ENCODE peak calls at places on chromosomes 3 and 15, in four cellular contexts. One of them, this sample, is unnamed.

GRCh38 chr15:73385205-73385604 is 16.4 kb upstream of the HCN4 start:
- DNase-seq in WTC11: no peak
- DNase-seq in Kasumi-1: no peak
- DNase-seq in GM04503: no peak
- DNase-seq in this sample: no peak

GRCh38 chr3:110628650-110629301 is 442.8 kb upstream of the NECTIN3 start:
- DNase-seq in GM04503: no peak
- DNase-seq in WTC11: no peak
- DNase-seq in Kasumi-1: no peak
- DNase-seq in this sample: no peak

GRCh38 chr3:52093751-52094525 is 37.6 kb upstream of the DUSP7 start:
- DNase-seq in WTC11: no peak
- DNase-seq in GM04503: no peak
- DNase-seq in Kasumi-1: no peak
- DNase-seq in this sample: no peak

GRCh38 chr3:30694148-30694547 is 87.7 kb downstream of the TGFBR2 start:
- DNase-seq in Kasumi-1: no peak
- DNase-seq in GM04503: no peak
- DNase-seq in WTC11: no peak
- DNase-seq in this sample: no peak

GRCh38 chr3:123385072-123385471 is 63.8 kb downstream of the ADCY5 start:
- DNase-seq in WTC11: no peak
- DNase-seq in Kasumi-1: no peak
- DNase-seq in GM04503: no peak
- DNase-seq in this sample: no peak

GRCh38 chr15:67833504-67834248 is 6.2 kb downstream of the RNU6-1 start:
- DNase-seq in WTC11: peak
- DNase-seq in Kasumi-1: peak
- DNase-seq in GM04503: no peak
- DNase-seq in this sample: peak

GRCh38 chr3:161208931-161209330 is 12.2 kb upstream of the NMD3 start:
- DNase-seq in Kasumi-1: no peak
- DNase-seq in GM04503: no peak
- DNase-seq in WTC11: no peak
- DNase-seq in this sample: no peak

GRCh38 chr15:100690032-100690785 is 87.8 kb downstream of the ASB7 start:
- DNase-seq in Kasumi-1: no peak
- DNase-seq in WTC11: no peak
- DNase-seq in GM04503: no peak
- DNase-seq in this sample: no peak

GRCh38 chr15:88013111-88013510 is 243.4 kb downstream of the NTRK3 start:
- DNase-seq in Kasumi-1: no peak
- DNase-seq in GM04503: no peak
- DNase-seq in WTC11: no peak
- DNase-seq in this sample: no peak

GRCh38 chr3:172333042-172333377 is 115.2 kb downstream of the GHSR start:
- DNase-seq in GM04503: no peak
- DNase-seq in WTC11: no peak
- DNase-seq in Kasumi-1: no peak
- DNase-seq in this sample: no peak

GRCh38 chr3:43405888-43406636 is 119.7 kb downstream of the SNRK start:
- DNase-seq in Kasumi-1: no peak
- DNase-seq in WTC11: no peak
- DNase-seq in GM04503: no peak
- DNase-seq in this sample: no peak

GRCh38 chr3:97658670-97659285 is 105.8 kb upstream of the ARL6 start:
- DNase-seq in GM04503: no peak
- DNase-seq in WTC11: no peak
- DNase-seq in Kasumi-1: peak
- DNase-seq in this sample: peak

GRCh38 chr3:148004331-148004730 is 595.2 kb downstream of the ZIC1 start:
- DNase-seq in Kasumi-1: no peak
- DNase-seq in GM04503: no peak
- DNase-seq in WTC11: no peak
- DNase-seq in this sample: no peak

GRCh38 chr15:53525894-53526293 is 233.6 kb downstream of the WDR72 start:
- DNase-seq in WTC11: no peak
- DNase-seq in Kasumi-1: no peak
- DNase-seq in GM04503: no peak
- DNase-seq in this sample: no peak

GRCh38 chr3:150751781-150752263 is 11.1 kb downstream of the SIAH2 start:
- DNase-seq in Kasumi-1: no peak
- DNase-seq in WTC11: no peak
- DNase-seq in GM04503: no peak
- DNase-seq in this sample: no peak

GRCh38 chr3:34106879-34107278 is 308.4 kb downstream of the PDCD6IP start:
- DNase-seq in WTC11: peak
- DNase-seq in Kasumi-1: peak
- DNase-seq in GM04503: no peak
- DNase-seq in this sample: peak

GRCh38 chr3:188421836-188422540 is 268.0 kb downstream of the LPP start:
- DNase-seq in Kasumi-1: peak
- DNase-seq in GM04503: no peak
- DNase-seq in WTC11: no peak
- DNase-seq in this sample: no peak

GRCh38 chr15:70880781-70881180 is 11.5 kb downstream of the THAP10 start:
- DNase-seq in Kasumi-1: no peak
- DNase-seq in WTC11: no peak
- DNase-seq in GM04503: no peak
- DNase-seq in this sample: no peak

GRCh38 chr3:146464783-146465182 is 4.6 kb downstream of the PLSCR2 start:
- DNase-seq in Kasumi-1: no peak
- DNase-seq in WTC11: no peak
- DNase-seq in GM04503: no peak
- DNase-seq in this sample: no peak

GRCh38 chr3:126356373-126357298 is 572 bp downstream of the KLF15 start:
- DNase-seq in Kasumi-1: no peak
- DNase-seq in WTC11: no peak
- DNase-seq in GM04503: no peak
- DNase-seq in this sample: peak

GRCh38 chr3:191952186-191952585 is 491.2 kb downstream of the PYDC2 start:
- DNase-seq in WTC11: no peak
- DNase-seq in GM04503: no peak
- DNase-seq in Kasumi-1: no peak
- DNase-seq in this sample: no peak

This sample was measured in iPS-NIHi11.